ENCODE peak calls at places on chromosomes 7 and 10, in nine cellular contexts. E is heart right ventricle; N is M059J; B is non-pigmented ciliary epithelial cell; I is T-helper 1 cell; J is brain microvascular endothelial cell; Q is CD4-positive, CD25-positive, alpha-beta regulatory T cell; P is NCI-H2171 treated with DMSO at 0.1 percent for 48 hours; H is DMS79 treated with DMSO at 0.1 percent for 48 hours. D is an unnamed sample.

GRCh38 chr7:127514499-127514898 is 70.9 kb downstream of the GCC1 start:
- DNase-seq in E (no peak), N (peak), B (peak), I (no peak), J (peak), Q (peak), P (peak), H (peak), D (peak)

GRCh38 chr7:137943132-137943551 is 58.7 kb downstream of the CREB3L2 start:
- DNase-seq in E (no peak), N (peak), B (no peak), I (no peak), J (peak), Q (no peak), P (no peak), H (no peak), D (no peak)

GRCh38 chr7:6675807-6676405 is 30.8 kb downstream of the ZNF12 start:
- DNase-seq in E (no peak), N (no peak), B (no peak), I (no peak), J (no peak), Q (no peak), P (no peak), H (no peak), D (no peak)

GRCh38 chr10:84589526-84590205 is 261.3 kb downstream of the CCSER2 start:
- DNase-seq in E (no peak), N (no peak), B (no peak), I (no peak), J (no peak), Q (no peak), P (no peak), H (no peak), D (no peak)

GRCh38 chr10:104923501-104923900 is 282.4 kb downstream of the SORCS3 start:
- DNase-seq in E (no peak), N (no peak), B (no peak), I (no peak), J (no peak), Q (no peak), P (no peak), H (no peak), D (no peak)

GRCh38 chr7:24392774-24393173 is 108.8 kb downstream of the NPY start:
- DNase-seq in E (no peak), N (no peak), B (no peak), I (no peak), J (no peak), Q (no peak), P (peak), H (no peak), D (no peak)

GRCh38 chr10:100338434-100339036 is 8.5 kb upstream of the SCD start:
- DNase-seq in E (peak), N (peak), B (no peak), I (peak), J (peak), Q (peak), P (peak), H (peak), D (peak)

GRCh38 chr10:97163646-97164535 is 21.9 kb downstream of the SLIT1 start:
- DNase-seq in E (no peak), N (no peak), B (no peak), I (no peak), J (no peak), Q (no peak), P (peak), H (no peak), D (peak)

GRCh38 chr7:74092964-74093339 is 9.3 kb downstream of the LIMK1 start:
- DNase-seq in E (peak), N (peak), B (no peak), I (no peak), J (no peak), Q (no peak), P (no peak), H (no peak), D (no peak)

GRCh38 chr7:5636914-5637313 is 144.5 kb downstream of the RNF216 start:
- DNase-seq in E (peak), N (peak), B (peak), I (no peak), J (peak), Q (no peak), P (peak), H (no peak), D (no peak)

GRCh38 chr7:36076073-36076472 is 77.0 kb upstream of the EEPD1 start:
- DNase-seq in E (no peak), N (no peak), B (no peak), I (no peak), J (no peak), Q (no peak), P (no peak), H (no peak), D (no peak)

GRCh38 chr7:93310346-93310745 is 78.2 kb downstream of the VPS50 start:
- DNase-seq in E (no peak), N (peak), B (peak), I (no peak), J (no peak), Q (no peak), P (no peak), H (no peak), D (no peak)

GRCh38 chr10:69088801-69089501 is 1.0 kb downstream of the SRGN start:
- DNase-seq in E (no peak), N (peak), B (peak), I (no peak), J (peak), Q (peak), P (no peak), H (no peak), D (peak)

GRCh38 chr7:18976715-18977466 is 140.5 kb downstream of the TWIST1 start:
- DNase-seq in E (no peak), N (no peak), B (no peak), I (no peak), J (no peak), Q (no peak), P (peak), H (peak), D (no peak)

GRCh38 chr7:140983802-140984201 is 30.9 kb downstream of the MRPS33 start:
- DNase-seq in E (no peak), N (no peak), B (no peak), I (no peak), J (no peak), Q (peak), P (no peak), H (no peak), D (peak)

GRCh38 chr7:45401155-45401554 is 173.0 kb upstream of the ADCY1 start:
- DNase-seq in E (no peak), N (no peak), B (no peak), I (no peak), J (no peak), Q (no peak), P (no peak), H (no peak), D (no peak)

GRCh38 chr7:13016633-13017324 is 329.3 kb downstream of the ARL4A start:
- DNase-seq in E (no peak), N (peak), B (no peak), I (no peak), J (no peak), Q (no peak), P (no peak), H (no peak), D (no peak)

GRCh38 chr7:91280180-91280579 is 15.9 kb downstream of the FZD1 start:
- DNase-seq in E (no peak), N (no peak), B (no peak), I (no peak), J (no peak), Q (no peak), P (peak), H (no peak), D (no peak)

GRCh38 chr10:45313264-45313873 is 2.0 kb downstream of the OR13A1 start:
- DNase-seq in E (no peak), N (no peak), B (no peak), I (no peak), J (no peak), Q (no peak), P (no peak), H (no peak), D (no peak)

GRCh38 chr10:29869593-29869992 is 189.8 kb downstream of the JCAD start:
- DNase-seq in E (no peak), N (no peak), B (no peak), I (no peak), J (no peak), Q (no peak), P (no peak), H (no peak), D (no peak)

GRCh38 chr7:3020416-3020815 is 23.3 kb downstream of the CARD11 start:
- DNase-seq in E (no peak), N (no peak), B (no peak), I (no peak), J (no peak), Q (no peak), P (no peak), H (no peak), D (no peak)

GRCh38 chr7:40455485-40455884 is 320.7 kb downstream of the SUGCT start:
- DNase-seq in E (no peak), N (no peak), B (no peak), I (no peak), J (no peak), Q (no peak), P (no peak), H (no peak), D (no peak)

GRCh38 chr10:84743483-84743882 is 415.1 kb downstream of the CCSER2 start:
- DNase-seq in E (no peak), N (peak), B (no peak), I (no peak), J (peak), Q (no peak), P (no peak), H (no peak), D (no peak)

GRCh38 chr10:69061305-69062161 is 26.4 kb upstream of the SRGN start:
- DNase-seq in E (peak), N (peak), B (peak), I (no peak), J (peak), Q (peak), P (no peak), H (peak), D (no peak)

GRCh38 chr7:17696422-17696821 is 243.9 kb downstream of the SNX13 start:
- DNase-seq in E (peak), N (peak), B (no peak), I (no peak), J (peak), Q (no peak), P (no peak), H (no peak), D (no peak)

GRCh38 chr10:8233832-8234259 is 179.4 kb downstream of the GATA3 start:
- DNase-seq in E (no peak), N (peak), B (no peak), I (no peak), J (no peak), Q (no peak), P (no peak), H (no peak), D (no peak)

GRCh38 chr7:158391141-158391540 is 196.5 kb downstream of the PTPRN2 start:
- DNase-seq in E (no peak), N (no peak), B (no peak), I (no peak), J (no peak), Q (no peak), P (no peak), H (no peak), D (no peak)

GRCh38 chr7:22129166-22129565 is 183.5 kb upstream of the CDCA7L start:
- DNase-seq in E (no peak), N (no peak), B (no peak), I (no peak), J (no peak), Q (no peak), P (no peak), H (no peak), D (no peak)

GRCh38 chr7:114662002-114662677 is 247.5 kb downstream of the FOXP2 start:
- DNase-seq in E (no peak), N (no peak), B (no peak), I (no peak), J (no peak), Q (no peak), P (no peak), H (peak), D (no peak)

GRCh38 chr10:28840202-28840601 is 162.9 kb downstream of the BAMBI start:
- DNase-seq in E (no peak), N (no peak), B (no peak), I (no peak), J (no peak), Q (no peak), P (no peak), H (no peak), D (no peak)

D was measured in Jurkat, Clone E6-1.